ENCODE peak calls at places on chromosomes 2 and 18, in five cellular contexts. One of them, this sample, is unnamed.

GRCh38 chr18:44792456-44793080 is 111.9 kb downstream of the SETBP1 start:
- DNase-seq in ELR: no peak
- DNase-seq in uterus: no peak
- DNase-seq in GM13976: no peak
- DNase-seq in T follicular helper cell: no peak
- DNase-seq in this sample: no peak

GRCh38 chr2:120759543-120760331 is 24.1 kb downstream of the GLI2 start:
- DNase-seq in T follicular helper cell: no peak
- DNase-seq in ELR: no peak
- DNase-seq in uterus: peak
- DNase-seq in GM13976: no peak
- DNase-seq in this sample: no peak

GRCh38 chr2:62284980-62285379 is 89.1 kb downstream of the B3GNT2 start:
- DNase-seq in ELR: peak
- DNase-seq in uterus: no peak
- DNase-seq in GM13976: no peak
- DNase-seq in T follicular helper cell: no peak
- DNase-seq in this sample: no peak

GRCh38 chr2:221254281-221254680 is 317.8 kb downstream of the EPHA4 start:
- DNase-seq in uterus: no peak
- DNase-seq in ELR: peak
- DNase-seq in GM13976: no peak
- DNase-seq in T follicular helper cell: no peak
- DNase-seq in this sample: no peak

GRCh38 chr18:45621068-45621511 is 5.8 kb downstream of the SLC14A2 start:
- DNase-seq in ELR: peak
- DNase-seq in uterus: peak
- DNase-seq in T follicular helper cell: peak
- DNase-seq in GM13976: peak
- DNase-seq in this sample: peak

GRCh38 chr18:76801567-76802505 is 20.5 kb upstream of the ZNF236 start:
- DNase-seq in ELR: peak
- DNase-seq in uterus: peak
- DNase-seq in T follicular helper cell: no peak
- DNase-seq in GM13976: peak
- DNase-seq in this sample: peak

GRCh38 chr2:219058541-219059374 is 2.0 kb downstream of the IHH start:
- DNase-seq in T follicular helper cell: no peak
- DNase-seq in ELR: peak
- DNase-seq in GM13976: peak
- DNase-seq in uterus: no peak
- DNase-seq in this sample: peak

GRCh38 chr2:102664439-102665042 is 45.2 kb downstream of the SLC9A2 start:
- DNase-seq in GM13976: peak
- DNase-seq in uterus: no peak
- DNase-seq in ELR: peak
- DNase-seq in T follicular helper cell: no peak
- DNase-seq in this sample: no peak

GRCh38 chr2:37376421-37377186 is 32.2 kb downstream of the QPCT start:
- DNase-seq in T follicular helper cell: no peak
- DNase-seq in uterus: peak
- DNase-seq in GM13976: peak
- DNase-seq in ELR: peak
- DNase-seq in this sample: no peak

GRCh38 chr2:8053241-8053640 is 628.6 kb upstream of the ID2 start:
- DNase-seq in GM13976: no peak
- DNase-seq in uterus: no peak
- DNase-seq in T follicular helper cell: no peak
- DNase-seq in ELR: no peak
- DNase-seq in this sample: no peak

GRCh38 chr2:186059096-186059495 is 320.5 kb downstream of the FSIP2 start:
- DNase-seq in ELR: no peak
- DNase-seq in T follicular helper cell: no peak
- DNase-seq in GM13976: no peak
- DNase-seq in uterus: no peak
- DNase-seq in this sample: no peak